ENCODE peak calls at places on chromosomes 4 and X, in four cellular contexts. V, Q, N and F are unnamed samples. For H3K4me1, the result is how much of the 10 kb centered on the place peaks cover.

GRCh38 chrX:23616361-23616760 is 50.9 kb upstream of the PRDX4 start:
- DNase-seq in V (no peak), Q (no peak), N (no peak), F (no peak)

GRCh38 chr4:185242749-185243533 is 33.5 kb downstream of the SNX25 start:
- DNase-seq in V (no peak), Q (no peak), N (no peak), F (no peak)

GRCh38 chr4:82797591-82798081 is 960 bp downstream of the SCD5 start:
- DNase-seq in V (peak), Q (no peak), N (no peak), F (no peak)

GRCh38 chrX:41889317-41890025 is 33.9 kb downstream of the CASK start:
- DNase-seq in V (no peak), Q (no peak), N (no peak), F (no peak)

GRCh38 chrX:64205735-64206491 is 405 bp upstream of the AMER1 start:
- DNase-seq in V (peak), Q (peak), N (peak), F (peak)

GRCh38 chr4:165766018-165766417 is 107.0 kb upstream of the TLL1 start:
- DNase-seq in V (no peak), Q (no peak), N (no peak), F (no peak)

GRCh38 chrX:3788494-3789233 is 75.2 kb upstream of the PRKX start:
- DNase-seq in V (no peak), Q (no peak), N (no peak), F (no peak)

GRCh38 chr4:85489273-85489672 is 14.3 kb downstream of the ARHGAP24 start:
- DNase-seq in V (no peak), Q (no peak), N (no peak), F (no peak)

GRCh38 chr4:53505947-53506346 is 85.3 kb downstream of the LNX1 start:
- DNase-seq in V (no peak), Q (no peak), N (no peak), F (no peak)

GRCh38 chr4:167452922-167453321 is 218.6 kb upstream of the SPOCK3 start:
- DNase-seq in V (no peak), Q (no peak), N (no peak), F (no peak)
- H3K4me1 ChIP-seq in V (under half), Q (under half), N (under half), F (under half)

GRCh38 chrX:128634754-128635153 is 582.6 kb upstream of the ACTRT1 start:
- DNase-seq in V (no peak), Q (no peak), N (no peak), F (no peak)
- TF ChIP-seq POLR2AphosphoS5 in V (no peak), Q (no peak), N (no peak), F (no peak)

DNA sequence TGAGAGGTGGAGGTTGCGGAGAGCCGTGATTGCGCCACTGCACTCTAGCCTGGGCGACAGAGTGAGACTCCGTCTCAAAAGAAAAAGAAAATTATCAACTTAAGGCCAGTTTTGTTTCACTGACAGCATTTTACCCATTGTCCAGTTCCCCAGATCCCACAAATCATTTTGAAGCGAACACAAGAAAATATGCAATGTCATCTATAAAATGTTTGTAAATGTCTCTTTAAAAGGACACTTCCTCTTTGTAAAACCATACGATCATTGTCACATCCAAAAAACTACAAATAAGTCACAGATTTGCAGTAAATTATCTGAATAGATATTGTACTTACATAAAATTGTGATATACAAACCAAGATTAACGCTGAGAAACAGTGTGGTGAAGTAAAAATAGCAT is 147.6 kb downstream of the ATRX start:
- DNase-seq in V (no peak), Q (no peak), N (no peak), F (no peak)
- H3K4me1 ChIP-seq in V (under half), Q (under half), N (under half), F (under half)

DNA sequence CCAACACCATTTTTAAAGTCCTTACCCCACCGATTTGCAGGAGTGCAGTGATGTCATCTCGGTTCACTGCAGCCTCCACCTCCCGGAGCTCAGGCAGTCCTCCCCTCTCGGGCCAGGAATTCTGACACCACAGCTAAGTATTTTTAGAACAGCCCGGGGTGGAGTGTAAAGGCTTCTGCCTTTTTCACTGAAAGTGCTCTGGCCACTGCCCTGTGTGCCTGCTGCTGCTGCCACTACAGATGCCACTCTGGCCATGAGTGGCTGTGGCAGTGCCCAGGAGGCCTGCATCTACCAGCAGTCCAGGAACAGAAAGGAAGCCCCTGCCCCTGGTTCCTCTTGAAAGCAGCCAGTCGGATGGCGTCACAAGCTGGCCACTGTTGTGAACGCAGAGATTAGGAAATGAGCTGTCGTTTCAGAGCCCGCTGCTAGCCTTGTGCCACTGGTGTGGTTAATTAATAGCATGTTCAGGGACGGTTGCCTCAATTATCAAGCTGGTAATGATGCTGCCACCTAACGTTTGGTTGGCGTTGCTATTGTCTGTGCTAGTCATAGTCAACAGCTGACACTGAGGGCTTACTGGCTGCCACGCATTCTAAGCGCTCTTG is 23.6 kb upstream of the TBC1D14 start:
- DNase-seq in V (peak), Q (peak), N (no peak), F (no peak)
- TF ChIP-seq POLR2AphosphoS5 in V (no peak), Q (peak), N (no peak), F (no peak)

DNA sequence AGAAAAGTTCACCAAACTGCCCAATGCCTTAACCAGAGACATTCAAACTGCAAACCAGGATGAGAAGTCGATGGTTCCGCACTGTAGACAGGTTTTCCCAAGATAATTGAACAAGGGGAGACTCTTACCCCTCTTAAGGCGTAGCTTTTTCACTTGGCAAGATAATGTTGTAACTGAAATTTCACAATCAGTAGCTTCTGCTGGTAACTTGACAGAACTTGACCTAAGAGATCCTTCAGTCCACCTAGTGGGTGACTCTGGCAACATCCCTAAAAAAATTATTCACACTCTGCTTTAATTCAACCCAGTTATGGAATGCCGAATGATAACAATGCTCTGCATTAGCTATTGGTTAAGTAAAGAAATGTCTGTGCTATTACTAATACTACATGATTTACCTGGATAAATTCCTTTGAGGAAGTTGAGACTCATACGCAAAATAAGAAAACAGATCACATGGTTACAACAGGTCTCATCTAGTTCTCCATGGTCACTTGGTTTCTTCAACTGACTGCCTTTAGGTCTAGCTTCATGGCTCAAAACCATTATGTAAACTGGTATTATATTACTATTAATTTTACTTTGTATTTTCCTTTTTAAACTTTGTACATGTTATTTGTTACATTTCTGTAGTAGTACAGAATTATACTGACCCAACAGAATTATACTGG is 9.1 kb downstream of the ELF2 start:
- DNase-seq in V (no peak), Q (no peak), N (no peak), F (no peak)
- H3K4me1 ChIP-seq in V (half or more), Q (half or more), N (under half), F (under half)

GRCh38 chr4:13483142-13484044 is 747 bp downstream of the RAB28 start:
- DNase-seq in V (peak), Q (peak), N (peak), F (peak)

GRCh38 chr4:13481569-13481968 is 2.6 kb downstream of the RAB28 start:
- DNase-seq in V (no peak), Q (no peak), N (no peak), F (no peak)

GRCh38 chr4:13484749-13485345 is 707 bp upstream of the RAB28 start:
- DNase-seq in V (no peak), Q (no peak), N (no peak), F (no peak)

GRCh38 chr4:13478707-13479106 is 5.4 kb downstream of the RAB28 start:
- DNase-seq in V (no peak), Q (no peak), N (no peak), F (no peak)

DNA sequence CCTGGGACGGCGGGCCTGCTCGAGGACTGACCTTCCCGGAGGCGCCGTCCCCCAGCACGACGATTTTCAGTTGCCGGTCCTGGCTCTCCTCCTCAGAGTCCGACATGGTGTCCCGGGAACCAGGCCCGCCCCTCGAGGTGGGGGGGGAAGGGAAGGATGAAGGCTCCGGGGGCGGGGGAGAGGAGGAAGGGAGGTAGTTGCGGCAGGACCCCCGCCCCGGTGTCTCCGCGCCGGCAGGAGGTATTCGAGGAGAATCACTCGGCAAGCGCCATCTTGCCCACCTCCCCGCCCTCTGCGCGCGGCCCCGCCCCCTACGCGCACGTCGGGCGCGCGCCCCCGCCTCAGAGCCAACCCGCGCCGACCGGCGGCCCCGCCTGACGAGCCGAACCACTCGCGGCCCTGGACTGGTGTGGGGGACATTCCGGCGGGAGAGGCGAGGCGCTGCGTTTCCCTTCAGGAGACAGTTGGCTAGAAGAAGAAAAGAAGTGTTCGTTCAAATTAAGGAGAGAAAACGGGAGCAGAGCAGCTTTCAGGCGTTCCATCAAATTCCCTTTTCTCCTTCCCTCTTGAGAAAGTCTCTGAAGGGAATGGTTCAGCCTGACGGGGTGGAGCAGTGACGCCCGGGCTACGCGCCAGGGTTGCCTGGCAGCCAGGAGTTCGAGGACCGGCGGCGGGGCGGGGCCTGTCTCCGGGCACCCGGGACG is at the start of gene RAB28:
- DNase-seq in V (peak), Q (peak), N (peak), F (peak)
- TF ChIP-seq POLR2AphosphoS5 in V (peak), Q (peak), N (peak), F (peak)

DNA sequence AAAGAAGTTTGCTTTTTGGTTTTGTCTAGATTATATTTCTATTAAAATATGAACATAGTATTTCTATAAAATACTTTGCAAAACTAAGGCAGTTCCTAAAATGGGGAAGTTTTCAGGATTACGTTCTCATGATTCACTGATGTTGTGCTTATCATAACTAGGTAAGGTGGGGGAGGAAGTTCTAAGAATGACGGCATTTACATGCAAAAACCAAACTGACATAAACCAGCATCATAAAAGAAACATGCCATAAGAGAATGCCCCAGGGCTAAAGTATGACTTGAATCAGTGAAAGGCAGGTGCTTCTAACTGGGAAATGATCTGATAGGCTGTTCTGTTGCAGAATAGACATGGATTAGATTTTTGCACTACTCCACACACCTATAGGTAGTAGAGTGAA is 204.7 kb upstream of the JADE1 start:
- DNase-seq in V (no peak), Q (no peak), N (no peak), F (no peak)
- H3K4me1 ChIP-seq in V (under half), Q (under half), N (under half), F (under half)